ENCODE peak calls at places on chromosomes 6 and 20, in nine cellular contexts. One of them, this sample, is unnamed.

GRCh38 chr6:53065266-53066058 is at the start of gene FBXO9:
- DNase-seq in activated CD4-positive, alpha-beta T cell treated with anti-CD3 and anti-CD28 coated beads for 1 hour: peak; percentile 62
- DNase-seq in H7: peak; percentile 94
- DNase-seq in NCI-H774: peak; percentile 52
- DNase-seq in amniotic stem cell: no peak
- DNase-seq in A673: peak; percentile 75
- DNase-seq in body of pancreas: peak; percentile 53
- DNase-seq in neural progenitor cell: peak; percentile 89
- DNase-seq in RCC 7860: peak; percentile 20
- DNase-seq in this sample: peak; percentile 66

GRCh38 chr6:147430811-147431210 is 77.7 kb upstream of the SAMD5 start:
- DNase-seq in body of pancreas: no peak
- DNase-seq in amniotic stem cell: no peak
- DNase-seq in H7: no peak
- DNase-seq in RCC 7860: no peak
- DNase-seq in activated CD4-positive, alpha-beta T cell treated with anti-CD3 and anti-CD28 coated beads for 1 hour: no peak
- DNase-seq in A673: no peak
- DNase-seq in neural progenitor cell: no peak
- DNase-seq in NCI-H774: no peak
- DNase-seq in this sample: no peak

GRCh38 chr6:104325341-104326172 is 534.2 kb downstream of the HACE1 start:
- DNase-seq in H7: peak; percentile 35
- DNase-seq in A673: peak; percentile 69
- DNase-seq in NCI-H774: peak; percentile 20
- DNase-seq in activated CD4-positive, alpha-beta T cell treated with anti-CD3 and anti-CD28 coated beads for 1 hour: no peak
- DNase-seq in neural progenitor cell: peak; percentile 24
- DNase-seq in RCC 7860: no peak
- DNase-seq in body of pancreas: peak; percentile 31
- DNase-seq in amniotic stem cell: no peak
- DNase-seq in this sample: peak; percentile 45

GRCh38 chr6:53250761-53251672 is 97.7 kb downstream of the ELOVL5 start:
- DNase-seq in RCC 7860: no peak
- DNase-seq in NCI-H774: no peak
- DNase-seq in body of pancreas: no peak
- DNase-seq in amniotic stem cell: peak; percentile 29
- DNase-seq in A673: no peak
- DNase-seq in activated CD4-positive, alpha-beta T cell treated with anti-CD3 and anti-CD28 coated beads for 1 hour: no peak
- DNase-seq in neural progenitor cell: no peak
- DNase-seq in H7: no peak
- DNase-seq in this sample: no peak

GRCh38 chr6:135221042-135221441 is 39.9 kb downstream of the MYB start:
- DNase-seq in neural progenitor cell: no peak
- DNase-seq in A673: no peak
- DNase-seq in body of pancreas: no peak
- DNase-seq in amniotic stem cell: no peak
- DNase-seq in activated CD4-positive, alpha-beta T cell treated with anti-CD3 and anti-CD28 coated beads for 1 hour: no peak
- DNase-seq in H7: no peak
- DNase-seq in NCI-H774: no peak
- DNase-seq in RCC 7860: no peak
- DNase-seq in this sample: no peak

GRCh38 chr20:32761831-32762753 is at the start of gene DNMT3B:
- DNase-seq in body of pancreas: peak; percentile 82
- DNase-seq in H7: peak; percentile 100
- DNase-seq in RCC 7860: peak; percentile 52
- DNase-seq in A673: peak; percentile 88
- DNase-seq in NCI-H774: peak; percentile 83
- DNase-seq in activated CD4-positive, alpha-beta T cell treated with anti-CD3 and anti-CD28 coated beads for 1 hour: peak; percentile 53
- DNase-seq in amniotic stem cell: no peak
- DNase-seq in neural progenitor cell: peak; percentile 97
- DNase-seq in this sample: peak; percentile 78

GRCh38 chr20:36904690-36905089 is 28.8 kb downstream of the TLDC2 start:
- DNase-seq in NCI-H774: no peak
- DNase-seq in body of pancreas: no peak
- DNase-seq in RCC 7860: no peak
- DNase-seq in A673: no peak
- DNase-seq in amniotic stem cell: no peak
- DNase-seq in H7: no peak
- DNase-seq in neural progenitor cell: no peak
- DNase-seq in activated CD4-positive, alpha-beta T cell treated with anti-CD3 and anti-CD28 coated beads for 1 hour: no peak
- DNase-seq in this sample: no peak

GRCh38 chr6:153101461-153101860 is 29.6 kb downstream of the RGS17 start:
- DNase-seq in amniotic stem cell: no peak
- DNase-seq in body of pancreas: no peak
- DNase-seq in A673: no peak
- DNase-seq in neural progenitor cell: no peak
- DNase-seq in activated CD4-positive, alpha-beta T cell treated with anti-CD3 and anti-CD28 coated beads for 1 hour: no peak
- DNase-seq in RCC 7860: no peak
- DNase-seq in H7: no peak
- DNase-seq in NCI-H774: no peak
- DNase-seq in this sample: no peak

GRCh38 chr6:163327936-163328335 is 86.6 kb upstream of the QKI start:
- DNase-seq in amniotic stem cell: no peak
- DNase-seq in activated CD4-positive, alpha-beta T cell treated with anti-CD3 and anti-CD28 coated beads for 1 hour: no peak
- DNase-seq in body of pancreas: no peak
- DNase-seq in NCI-H774: no peak
- DNase-seq in RCC 7860: no peak
- DNase-seq in H7: no peak
- DNase-seq in neural progenitor cell: no peak
- DNase-seq in A673: peak; percentile 46
- DNase-seq in this sample: no peak

GRCh38 chr6:39137235-39137634 is 22.2 kb upstream of the SAYSD1 start:
- DNase-seq in activated CD4-positive, alpha-beta T cell treated with anti-CD3 and anti-CD28 coated beads for 1 hour: no peak
- DNase-seq in H7: no peak
- DNase-seq in amniotic stem cell: no peak
- DNase-seq in body of pancreas: peak; percentile 38
- DNase-seq in neural progenitor cell: peak; percentile 87
- DNase-seq in NCI-H774: no peak
- DNase-seq in A673: peak; percentile 58
- DNase-seq in RCC 7860: no peak
- DNase-seq in this sample: no peak

GRCh38 chr6:125597411-125598253 is 151.8 kb upstream of the HEY2 start:
- DNase-seq in NCI-H774: peak; percentile 98
- DNase-seq in neural progenitor cell: no peak
- DNase-seq in amniotic stem cell: no peak
- DNase-seq in body of pancreas: no peak
- DNase-seq in activated CD4-positive, alpha-beta T cell treated with anti-CD3 and anti-CD28 coated beads for 1 hour: no peak
- DNase-seq in H7: no peak
- DNase-seq in A673: peak; percentile 6
- DNase-seq in RCC 7860: no peak
- DNase-seq in this sample: peak; percentile 96

GRCh38 chr20:44702776-44703175 is 12.4 kb upstream of the CCN5 start:
- DNase-seq in activated CD4-positive, alpha-beta T cell treated with anti-CD3 and anti-CD28 coated beads for 1 hour: no peak
- DNase-seq in body of pancreas: peak; percentile 38
- DNase-seq in RCC 7860: peak; percentile 67
- DNase-seq in A673: no peak
- DNase-seq in amniotic stem cell: no peak
- DNase-seq in neural progenitor cell: no peak
- DNase-seq in NCI-H774: no peak
- DNase-seq in H7: no peak
- DNase-seq in this sample: no peak

GRCh38 chr6:26421259-26422144 is 18.8 kb upstream of the BTN3A3 start:
- DNase-seq in body of pancreas: peak; percentile 69
- DNase-seq in activated CD4-positive, alpha-beta T cell treated with anti-CD3 and anti-CD28 coated beads for 1 hour: peak; percentile 19
- DNase-seq in amniotic stem cell: peak; percentile 95
- DNase-seq in RCC 7860: peak; percentile 79
- DNase-seq in H7: peak; percentile 89
- DNase-seq in NCI-H774: peak; percentile 55
- DNase-seq in neural progenitor cell: peak; percentile 89
- DNase-seq in A673: peak; percentile 95
- DNase-seq in this sample: peak; percentile 62

GRCh38 chr20:58514321-58515239 is 619 bp downstream of the APCDD1L start:
- DNase-seq in neural progenitor cell: peak; percentile 66
- DNase-seq in H7: peak; percentile 82
- DNase-seq in amniotic stem cell: no peak
- DNase-seq in activated CD4-positive, alpha-beta T cell treated with anti-CD3 and anti-CD28 coated beads for 1 hour: no peak
- DNase-seq in body of pancreas: no peak
- DNase-seq in RCC 7860: no peak
- DNase-seq in NCI-H774: no peak
- DNase-seq in A673: no peak
- DNase-seq in this sample: no peak

GRCh38 chr6:122609881-122610689 is at the start of gene PKIB:
- DNase-seq in body of pancreas: peak; percentile 85
- DNase-seq in amniotic stem cell: peak; percentile 6
- DNase-seq in H7: peak; percentile 90
- DNase-seq in activated CD4-positive, alpha-beta T cell treated with anti-CD3 and anti-CD28 coated beads for 1 hour: peak; percentile 19
- DNase-seq in A673: peak; percentile 91
- DNase-seq in neural progenitor cell: peak; percentile 85
- DNase-seq in RCC 7860: peak; percentile 24
- DNase-seq in NCI-H774: peak; percentile 96
- DNase-seq in this sample: peak; percentile 80

GRCh38 chr20:5996765-5997164 is 46.3 kb downstream of the MCM8 start:
- DNase-seq in RCC 7860: no peak
- DNase-seq in A673: no peak
- DNase-seq in body of pancreas: no peak
- DNase-seq in amniotic stem cell: no peak
- DNase-seq in H7: no peak
- DNase-seq in activated CD4-positive, alpha-beta T cell treated with anti-CD3 and anti-CD28 coated beads for 1 hour: no peak
- DNase-seq in NCI-H774: no peak
- DNase-seq in neural progenitor cell: peak; percentile 4
- DNase-seq in this sample: no peak

GRCh38 chr6:26157838-26158580 is 70.8 kb downstream of the HFE start:
- DNase-seq in H7: peak; percentile 87
- DNase-seq in neural progenitor cell: peak; percentile 91
- DNase-seq in A673: peak; percentile 98
- DNase-seq in body of pancreas: peak; percentile 84
- DNase-seq in activated CD4-positive, alpha-beta T cell treated with anti-CD3 and anti-CD28 coated beads for 1 hour: peak; percentile 79
- DNase-seq in amniotic stem cell: peak; percentile 95
- DNase-seq in RCC 7860: peak; percentile 99
- DNase-seq in NCI-H774: peak; percentile 97
- DNase-seq in this sample: peak; percentile 100

GRCh38 chr20:57568088-57568896 is 7.4 kb downstream of the PCK1 start:
- DNase-seq in neural progenitor cell: no peak
- DNase-seq in NCI-H774: no peak
- DNase-seq in activated CD4-positive, alpha-beta T cell treated with anti-CD3 and anti-CD28 coated beads for 1 hour: no peak
- DNase-seq in A673: no peak
- DNase-seq in RCC 7860: no peak
- DNase-seq in amniotic stem cell: no peak
- DNase-seq in H7: peak; percentile 23
- DNase-seq in body of pancreas: no peak
- DNase-seq in this sample: no peak

GRCh38 chr6:113664909-113665308 is 192.2 kb upstream of the MARCKS start:
- DNase-seq in A673: no peak
- DNase-seq in RCC 7860: no peak
- DNase-seq in H7: no peak
- DNase-seq in activated CD4-positive, alpha-beta T cell treated with anti-CD3 and anti-CD28 coated beads for 1 hour: no peak
- DNase-seq in body of pancreas: no peak
- DNase-seq in neural progenitor cell: no peak
- DNase-seq in amniotic stem cell: no peak
- DNase-seq in NCI-H774: no peak
- DNase-seq in this sample: peak; percentile 17

GRCh38 chr6:73028124-73028766 is 197.1 kb downstream of the KHDC1L start:
- DNase-seq in neural progenitor cell: no peak
- DNase-seq in activated CD4-positive, alpha-beta T cell treated with anti-CD3 and anti-CD28 coated beads for 1 hour: no peak
- DNase-seq in amniotic stem cell: no peak
- DNase-seq in NCI-H774: no peak
- DNase-seq in body of pancreas: no peak
- DNase-seq in RCC 7860: no peak
- DNase-seq in A673: no peak
- DNase-seq in H7: peak; percentile 13
- DNase-seq in this sample: no peak

GRCh38 chr6:130282234-130282995 is 59.7 kb upstream of the SAMD3 start:
- DNase-seq in NCI-H774: no peak
- DNase-seq in neural progenitor cell: peak; percentile 49
- DNase-seq in A673: peak; percentile 69
- DNase-seq in H7: peak; percentile 6
- DNase-seq in body of pancreas: no peak
- DNase-seq in activated CD4-positive, alpha-beta T cell treated with anti-CD3 and anti-CD28 coated beads for 1 hour: no peak
- DNase-seq in amniotic stem cell: no peak
- DNase-seq in RCC 7860: no peak
- DNase-seq in this sample: peak; percentile 5